ENCODE peak calls at places on chromosomes 11 and 22, in five cellular contexts. S is CD8-positive, alpha-beta T cell; F is heart right ventricle; I is H1; B is colonic mucosa. R is an unnamed sample.

GRCh38 chr22:37187552-37187890 is 526 bp downstream of the C1QTNF6 start:
- DNase-seq in S (no peak), F (no peak), I (no peak), B (peak; percentile 73), R (no peak)

GRCh38 chr11:95067828-95068244 is 1.1 kb downstream of the SRSF8 start:
- DNase-seq in S (no peak), F (no peak), I (no peak), B (peak; percentile 65), R (no peak)

GRCh38 chr11:13896175-13896989 is 66.1 kb upstream of the SPON1 start:
- DNase-seq in S (no peak), F (no peak), I (no peak), B (no peak), R (no peak)

GRCh38 chr11:106086135-106086534 is 8.7 kb downstream of the AASDHPPT start:
- DNase-seq in S (no peak), F (no peak), I (no peak), B (no peak), R (no peak)

GRCh38 chr22:22948651-22949611 is 61.3 kb downstream of the IGLL5 start:
- DNase-seq in S (no peak), F (no peak), I (no peak), B (no peak), R (no peak)

GRCh38 chr11:65021003-65021402 is 6.2 kb upstream of the SNX15 start:
- DNase-seq in S (no peak), F (no peak), I (no peak), B (no peak), R (no peak)

GRCh38 chr11:116691779-116692178 is 81.0 kb downstream of the BUD13 start:
- DNase-seq in S (peak; percentile 61), F (peak; percentile 25), I (peak; percentile 95), B (peak; percentile 46), R (peak; percentile 37)

GRCh38 chr11:60169264-60169915 is 13.5 kb downstream of the MS4A6A start:
- DNase-seq in S (no peak), F (no peak), I (peak; percentile 49), B (no peak), R (no peak)

DNA sequence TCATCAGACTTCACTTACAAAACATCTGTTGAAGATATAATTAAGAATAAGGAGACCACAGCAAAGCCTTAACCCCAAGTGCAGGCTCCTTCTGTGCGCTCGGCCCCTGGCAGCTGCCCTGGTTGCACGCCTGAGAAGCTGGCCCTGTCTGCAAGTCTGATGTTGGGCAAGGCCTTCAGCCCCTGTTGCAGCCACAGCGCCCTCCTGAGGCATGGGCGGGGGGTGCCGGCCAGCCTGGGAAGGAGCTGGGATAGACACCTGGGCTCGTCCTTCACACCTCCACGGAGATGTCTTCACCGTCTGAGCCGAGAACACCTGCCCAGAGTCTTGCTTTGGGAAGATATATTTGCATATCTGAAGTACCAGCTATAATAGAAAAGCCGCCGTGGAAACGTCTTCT is 104.1 kb downstream of the MPPED1 start:
- DNase-seq in S (no peak), F (no peak), I (peak; percentile 87), B (no peak), R (no peak)
- TF ChIP-seq CTCF in S (no peak), F (no peak), I (peak; percentile 89), B (no peak), R (no peak)

GRCh38 chr11:18367431-18367830 is 26.9 kb upstream of the LDHA start:
- DNase-seq in S (no peak), F (no peak), I (no peak), B (no peak), R (no peak)

GRCh38 chr11:18366286-18366685 is 28.1 kb upstream of the LDHA start:
- DNase-seq in S (no peak), F (no peak), I (no peak), B (no peak), R (no peak)

GRCh38 chr11:18369398-18369797 is 25.0 kb upstream of the LDHA start:
- DNase-seq in S (no peak), F (no peak), I (no peak), B (no peak), R (no peak)

GRCh38 chr11:18365736-18366135 is 28.6 kb upstream of the LDHA start:
- DNase-seq in S (no peak), F (no peak), I (no peak), B (no peak), R (no peak)

GRCh38 chr11:18368236-18368635 is 26.1 kb upstream of the LDHA start:
- DNase-seq in S (no peak), F (no peak), I (no peak), B (no peak), R (no peak)
- H3K4me1 ChIP-seq in S (no peaks in the 10 kb centered on the region), F (no peaks in the 10 kb centered on the region), I (no peaks in the 10 kb centered on the region), B (no peaks in the 10 kb centered on the region), R (no peaks in the 10 kb centered on the region)

DNA sequence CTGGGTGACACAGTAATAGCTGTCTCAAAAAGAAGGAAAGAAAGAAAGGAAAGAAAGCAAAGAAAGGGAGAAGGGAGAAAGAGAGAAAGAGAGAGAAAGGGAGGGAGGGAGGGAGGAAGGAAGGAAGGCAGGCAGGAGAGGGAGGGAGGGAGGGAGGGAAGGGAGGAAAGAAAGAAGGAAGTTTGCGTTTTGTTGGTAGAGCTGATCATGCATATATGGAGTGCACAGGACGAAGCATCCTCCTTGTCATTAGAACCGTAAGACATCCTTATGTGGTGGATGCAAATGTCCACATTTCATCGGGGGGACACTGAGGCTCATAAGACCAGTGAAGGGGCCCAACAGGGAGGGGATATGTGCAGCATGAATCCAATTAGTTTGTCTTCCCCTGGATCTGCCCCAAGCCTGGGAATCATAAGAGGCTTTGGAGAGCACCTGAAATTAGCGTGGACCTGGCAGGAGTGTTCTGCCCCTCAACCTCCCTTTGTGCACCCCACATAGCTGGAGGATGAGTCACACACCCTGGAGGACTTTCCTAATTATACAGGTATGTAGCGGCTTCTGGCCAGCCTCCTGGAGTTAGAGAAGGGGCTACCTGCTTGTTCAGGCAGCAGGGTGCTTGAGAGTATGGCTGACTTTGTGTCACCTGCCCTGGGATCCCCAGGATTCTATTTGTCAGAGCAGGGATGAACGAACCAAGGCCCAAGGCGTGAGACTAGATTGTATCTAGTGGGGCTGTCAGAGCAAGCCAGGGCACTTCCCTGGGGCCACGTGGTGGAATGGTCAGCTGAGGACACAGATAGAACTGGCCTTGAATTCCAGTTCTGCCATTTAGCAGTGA is 119.7 kb upstream of the CD82 start:
- DNase-seq in S (no peak), F (no peak), I (no peak), B (no peak), R (peak; percentile 91)
- H3K27ac ChIP-seq in S (no peak overlapping the region), F (no peak overlapping the region), I (no peak overlapping the region), B (no peak overlapping the region), R (no peak overlapping the region)

GRCh38 chr11:120877746-120878365 is 146.0 kb upstream of the TBCEL start:
- DNase-seq in S (no peak), F (no peak), I (no peak), B (no peak), R (peak; percentile 18)
- TF ChIP-seq CTCF in S (no peak), F (no peak), I (no peak), B (no peak), R (no peak)

DNA sequence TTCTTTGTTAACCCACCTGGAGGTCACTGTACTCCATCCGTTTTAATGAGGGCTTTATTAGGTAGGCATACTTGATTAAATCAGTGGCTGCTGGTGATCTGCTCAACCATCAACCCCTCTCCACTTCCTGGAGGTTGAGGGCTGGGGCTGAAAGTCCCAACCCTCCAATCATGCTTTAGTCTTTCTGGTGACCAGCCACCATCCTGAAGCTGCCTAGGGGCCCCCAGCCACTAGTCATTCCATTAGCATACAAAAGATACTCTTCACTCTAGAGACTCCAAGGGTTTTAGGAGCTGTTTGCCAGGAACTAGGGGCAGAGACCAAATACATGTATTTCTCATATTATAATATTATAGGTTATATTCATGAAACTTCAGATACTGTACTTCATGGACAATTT is 13.5 kb downstream of the DNAJC24 start:
- DNase-seq in S (no peak), F (no peak), I (no peak), B (no peak), R (no peak)
- H3K4me1 ChIP-seq in S (peaks cover under 1% of the 10 kb centered on the region), F (no peaks in the 10 kb centered on the region), I (no peaks in the 10 kb centered on the region), B (no peaks in the 10 kb centered on the region), R (no peaks in the 10 kb centered on the region)

DNA sequence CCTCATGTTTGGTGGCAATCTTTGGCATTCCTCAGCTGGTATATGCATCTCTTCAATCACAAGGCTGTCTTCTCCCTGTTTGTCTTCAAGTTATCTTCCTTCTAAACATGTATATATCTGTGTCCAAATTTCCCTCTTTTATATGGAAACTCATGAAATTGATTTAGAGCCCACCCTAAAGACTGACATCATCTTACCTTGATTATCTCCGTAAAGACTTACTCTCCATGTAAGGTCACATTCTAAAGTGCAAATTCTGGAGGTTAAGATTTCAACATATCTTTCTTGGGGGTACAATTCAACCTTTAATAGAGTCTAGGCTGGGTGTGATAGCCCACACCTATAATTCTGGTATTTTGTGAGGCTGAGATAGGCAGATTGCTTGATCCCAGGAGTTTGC is 215.8 kb upstream of the LRRC4C start:
- DNase-seq in S (no peak), F (no peak), I (no peak), B (no peak), R (no peak)
- H3K27ac ChIP-seq in S (no peak overlapping the region), F (no peak overlapping the region), I (no peak overlapping the region), B (no peak overlapping the region), R (no peak overlapping the region)

GRCh38 chr11:2826679-2827056 is 58.9 kb downstream of the CDKN1C start:
- DNase-seq in S (no peak), F (no peak), I (no peak), B (no peak), R (no peak)

GRCh38 chr11:2825886-2826678 is 59.5 kb downstream of the CDKN1C start:
- DNase-seq in S (no peak), F (peak; percentile 64), I (no peak), B (peak; percentile 40), R (peak; percentile 59)

GRCh38 chr11:2824851-2825250 is 60.7 kb downstream of the CDKN1C start:
- DNase-seq in S (no peak), F (no peak), I (no peak), B (no peak), R (no peak)

GRCh38 chr11:2827256-2827655 is 58.3 kb downstream of the CDKN1C start:
- DNase-seq in S (no peak), F (peak; percentile 20), I (no peak), B (no peak), R (no peak)

DNA sequence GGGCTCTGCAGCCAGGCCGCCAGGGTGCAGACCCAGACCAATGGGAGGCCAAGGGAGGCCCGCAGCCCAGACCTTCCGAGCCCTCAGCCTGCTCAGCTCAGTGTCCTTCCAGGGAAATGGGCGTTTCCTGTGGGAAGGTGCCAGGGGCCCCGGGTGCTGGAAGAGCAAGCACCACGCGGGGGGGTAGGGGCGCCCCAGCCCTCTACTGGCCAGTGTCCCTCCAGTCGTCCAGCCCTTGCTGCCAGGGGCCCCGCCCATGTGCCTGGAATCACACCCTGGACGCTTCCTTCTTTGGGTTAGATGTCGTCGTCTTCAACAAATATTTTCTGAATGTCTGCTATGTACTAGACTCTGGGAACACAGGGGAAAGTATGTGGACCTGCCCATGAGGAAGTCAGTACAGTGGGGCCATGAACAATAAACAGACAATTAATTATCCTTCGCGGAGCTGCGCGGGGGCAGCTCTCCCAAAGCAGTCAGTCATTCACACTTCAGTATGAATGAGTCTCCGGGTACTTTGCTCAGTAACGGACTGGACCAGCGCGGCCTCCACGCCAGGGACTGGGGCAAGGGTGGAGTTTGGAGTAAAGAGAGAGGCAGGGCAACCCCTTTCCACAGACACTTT is 60.2 kb downstream of the CDKN1C start:
- DNase-seq in S (no peak), F (peak; percentile 83), I (no peak), B (peak; percentile 66), R (peak; percentile 30)
- TF ChIP-seq CTCF in S (no peak), F (peak; percentile 20), I (no peak), B (no peak), R (no peak)

R was measured in thyroid gland.